ENCODE peak calls at places on chromosomes 3 and 15, in nine cellular contexts. P, A, I, E, F, G, Q, B and K are unnamed samples.
A peak's percentile ranks its signal among the peaks of the same experiment; 100 is the strongest.

GRCh38 chr15:77905301-77905920 is 172.1 kb downstream of the TBC1D2B start:
- DNase-seq in P (peak; percentile 48), A (no peak), I (no peak), E (no peak), F (no peak), G (no peak), Q (no peak), B (peak; percentile 16), K (no peak)

GRCh38 chr3:126549861-126550487 is 8.8 kb downstream of the C3orf22 start:
- DNase-seq in P (peak; percentile 51), A (no peak), I (no peak), E (no peak), F (no peak), G (peak; percentile 34), Q (peak; percentile 6), B (no peak), K (no peak)

GRCh38 chr3:184716652-184717607 is 5.1 kb upstream of the MAGEF1 start:
- DNase-seq in P (peak; percentile 80), A (peak; percentile 77), I (no peak), E (no peak), F (no peak), G (peak; percentile 83), Q (peak; percentile 28), B (no peak), K (no peak)

GRCh38 chr3:99562138-99562537 is 76.3 kb upstream of the COL8A1 start:
- DNase-seq in P (peak; percentile 84), A (no peak), I (no peak), E (no peak), F (no peak), G (no peak), Q (no peak), B (no peak), K (peak; percentile 55)

GRCh38 chr3:175434591-175434990 is 575.5 kb downstream of the NAALADL2 start:
- DNase-seq in P (no peak), A (no peak), I (no peak), E (no peak), F (no peak), G (no peak), Q (no peak), B (no peak), K (no peak)

GRCh38 chr3:157588386-157589060 is 85.3 kb upstream of the VEPH1 start:
- DNase-seq in P (no peak), A (no peak), I (no peak), E (no peak), F (no peak), G (no peak), Q (no peak), B (no peak), K (no peak)

GRCh38 chr15:98241032-98241554 is 280.6 kb downstream of the ARRDC4 start:
- DNase-seq in P (no peak), A (no peak), I (peak; percentile 10), E (no peak), F (no peak), G (no peak), Q (no peak), B (no peak), K (no peak)

GRCh38 chr3:107574650-107575049 is 51.9 kb downstream of the BBX start:
- DNase-seq in P (no peak), A (no peak), I (peak; percentile 47), E (no peak), F (no peak), G (no peak), Q (no peak), B (no peak), K (peak; percentile 56)

GRCh38 chr3:15779111-15779510 is 18.7 kb downstream of the ANKRD28 start:
- DNase-seq in P (no peak), A (no peak), I (no peak), E (no peak), F (no peak), G (no peak), Q (no peak), B (no peak), K (no peak)

GRCh38 chr15:22863356-22863755 is 24.9 kb downstream of the NIPA2 start:
- DNase-seq in P (no peak), A (no peak), I (no peak), E (no peak), F (no peak), G (no peak), Q (no peak), B (no peak), K (no peak)

GRCh38 chr15:62482715-62483429 is 317.8 kb upstream of the C2CD4B start:
- DNase-seq in P (peak; percentile 94), A (no peak), I (peak; percentile 65), E (no peak), F (no peak), G (no peak), Q (no peak), B (no peak), K (no peak)

GRCh38 chr15:68526269-68526668 is 52.5 kb upstream of the CORO2B start:
- DNase-seq in P (no peak), A (no peak), I (no peak), E (no peak), F (no peak), G (no peak), Q (no peak), B (no peak), K (no peak)

GRCh38 chr3:13712682-13713180 is 163.8 kb downstream of the FBLN2 start:
- DNase-seq in P (peak; percentile 7), A (no peak), I (no peak), E (no peak), F (no peak), G (no peak), Q (no peak), B (no peak), K (no peak)

GRCh38 chr3:189710620-189711388 is 79.6 kb downstream of the TP63 start:
- DNase-seq in P (no peak), A (no peak), I (peak; percentile 66), E (no peak), F (no peak), G (no peak), Q (no peak), B (peak; percentile 24), K (peak; percentile 94)

GRCh38 chr15:93105510-93105909 is 16.5 kb upstream of the RGMA start:
- DNase-seq in P (peak; percentile 55), A (no peak), I (no peak), E (no peak), F (no peak), G (no peak), Q (no peak), B (no peak), K (no peak)

GRCh38 chr3:47003461-47004368 is 24.2 kb downstream of the NBEAL2 start:
- DNase-seq in P (no peak), A (no peak), I (no peak), E (no peak), F (no peak), G (no peak), Q (no peak), B (no peak), K (no peak)

GRCh38 chr15:70902105-70902504 is 9.5 kb downstream of the LRRC49 start:
- DNase-seq in P (peak; percentile 54), A (no peak), I (no peak), E (no peak), F (no peak), G (no peak), Q (no peak), B (no peak), K (peak; percentile 72)

GRCh38 chr15:28243901-28244300 is 78.1 kb downstream of the HERC2 start:
- DNase-seq in P (no peak), A (no peak), I (no peak), E (no peak), F (no peak), G (no peak), Q (no peak), B (no peak), K (no peak)

GRCh38 chr15:40471778-40472130 is 970 bp downstream of the CHST14 start:
- DNase-seq in P (no peak), A (no peak), I (peak; percentile 52), E (no peak), F (no peak), G (no peak), Q (no peak), B (peak; percentile 47), K (no peak)

GRCh38 chr3:170277833-170278586 is 55.8 kb downstream of the PRKCI start:
- DNase-seq in P (no peak), A (no peak), I (peak; percentile 20), E (no peak), F (no peak), G (no peak), Q (no peak), B (no peak), K (no peak)

GRCh38 chr15:95857124-95857757 is 473.3 kb upstream of the NR2F2 start:
- DNase-seq in P (no peak), A (no peak), I (no peak), E (no peak), F (no peak), G (no peak), Q (no peak), B (no peak), K (no peak)

GRCh38 chr3:99999541-99999940 is 114.8 kb downstream of the FILIP1L start:
- DNase-seq in P (no peak), A (no peak), I (no peak), E (no peak), F (no peak), G (no peak), Q (no peak), B (no peak), K (no peak)

GRCh38 chr3:45273681-45274515 is 47.8 kb upstream of the TMEM158 start:
- DNase-seq in P (peak; percentile 50), A (no peak), I (no peak), E (no peak), F (no peak), G (no peak), Q (no peak), B (no peak), K (no peak)

GRCh38 chr15:74252291-74253080 is 16.4 kb downstream of the CCDC33 start:
- DNase-seq in P (no peak), A (no peak), I (no peak), E (no peak), F (no peak), G (no peak), Q (no peak), B (no peak), K (no peak)

GRCh38 chr15:80110920-80111319 is 41.9 kb upstream of the FAH start:
- DNase-seq in P (no peak), A (no peak), I (no peak), E (no peak), F (no peak), G (no peak), Q (no peak), B (no peak), K (no peak)

GRCh38 chr15:90033448-90033847 is 32.3 kb downstream of the ZNF710 start:
- DNase-seq in P (peak; percentile 27), A (no peak), I (no peak), E (no peak), F (no peak), G (no peak), Q (no peak), B (no peak), K (no peak)

GRCh38 chr15:66369773-66370651 is 13.5 kb upstream of the TIPIN start:
- DNase-seq in P (no peak), A (peak; percentile 14), I (peak; percentile 59), E (no peak), F (no peak), G (no peak), Q (no peak), B (no peak), K (peak; percentile 88)

GRCh38 chr3:99871231-99871898 is 53.7 kb downstream of the CMSS1 start:
- DNase-seq in P (no peak), A (no peak), I (no peak), E (no peak), F (no peak), G (no peak), Q (no peak), B (no peak), K (no peak)

GRCh38 chr3:189677667-189678066 is 46.5 kb downstream of the TP63 start:
- DNase-seq in P (no peak), A (no peak), I (peak; percentile 80), E (no peak), F (no peak), G (no peak), Q (no peak), B (no peak), K (no peak)

GRCh38 chr3:64432870-64433269 is 207.6 kb upstream of the PRICKLE2 start:
- DNase-seq in P (no peak), A (no peak), I (no peak), E (no peak), F (no peak), G (no peak), Q (no peak), B (no peak), K (no peak)

GRCh38 chr15:100318880-100319279 is 22.9 kb downstream of the ADAMTS17 start:
- DNase-seq in P (peak; percentile 14), A (no peak), I (no peak), E (no peak), F (no peak), G (no peak), Q (no peak), B (no peak), K (no peak)